ENCODE peak calls at places on chromosomes 16 and 17, in six cellular contexts. I is amniotic epithelial cell, Q is EL, T is GM23338, Y is ovary, F is cardiac fibroblast. P is an unnamed sample.

GRCh38 chr17:45783593-45784292 is 377 bp upstream of the CRHR1 start:
- DNase-seq in I (no peak), T (peak; percentile 88), Q (no peak), Y (no peak), F (no peak), P (no peak)

GRCh38 chr17:6107791-6108190 is 37.6 kb downstream of the WSCD1 start:
- DNase-seq in F (no peak), T (no peak), I (no peak), Q (no peak), Y (no peak), P (no peak)

GRCh38 chr17:73705594-73705993 is 61.3 kb upstream of the SDK2 start:
- DNase-seq in Q (no peak), Y (no peak), F (peak; percentile 13), I (peak; percentile 71), T (no peak), P (no peak)

GRCh38 chr16:67883872-67884261 is 818 bp upstream of the NRN1L start:
- DNase-seq in F (peak; percentile 65), T (peak; percentile 90), I (peak; percentile 31), Y (peak; percentile 49), Q (peak; percentile 37), P (peak; percentile 67)

GRCh38 chr17:6812295-6812694 is 19.2 kb downstream of the TEKT1 start:
- DNase-seq in T (no peak), Y (no peak), F (no peak), I (no peak), Q (no peak), P (no peak)

GRCh38 chr16:81517630-81518438 is 73.2 kb downstream of the CMIP start:
- DNase-seq in T (no peak), F (peak; percentile 71), Q (peak; percentile 86), Y (no peak), I (no peak), P (no peak)

GRCh38 chr16:47599512-47599911 is 138.4 kb downstream of the PHKB start:
- DNase-seq in Q (no peak), I (no peak), Y (no peak), F (no peak), T (no peak), P (peak; percentile 47)

GRCh38 chr16:51636913-51637743 is 486.1 kb upstream of the SALL1 start:
- DNase-seq in F (peak; percentile 20), Q (peak; percentile 84), I (peak; percentile 7), T (peak; percentile 91), Y (no peak), P (no peak)

GRCh38 chr17:66531826-66532439 is 229.5 kb downstream of the PRKCA start:
- DNase-seq in I (peak; percentile 45), F (no peak), T (no peak), Y (no peak), Q (peak; percentile 52), P (no peak)

GRCh38 chr17:49694847-49695697 is 12.7 kb downstream of the SLC35B1 start:
- DNase-seq in T (peak; percentile 75), F (peak; percentile 39), Y (peak; percentile 41), Q (peak; percentile 28), I (no peak), P (peak; percentile 77)